ENCODE peak calls at places on chromosomes 13 and 19, in four cellular contexts. Q is testis, P is MM.1S, J is right lobe of liver. K is an unnamed sample. For H3K4me1, the result is how much of the 10 kb centered on the place peaks cover.

GRCh38 chr19:10230155-10230903 is 802 bp downstream of the S1PR2 start:
- DNase-seq in J (peak), Q (peak), P (no peak), K (peak)

GRCh38 chr13:92967923-92968322 is 258.7 kb upstream of the GPC6 start:
- DNase-seq in Q (no peak), P (peak), J (no peak), K (no peak)

GRCh38 chr13:41562541-41563178 is 105.3 kb downstream of the RGCC start:
- DNase-seq in J (no peak), P (no peak), Q (no peak), K (no peak)

GRCh38 chr13:39415403-39415802 is 187.6 kb downstream of the LHFPL6 start:
- DNase-seq in Q (peak), P (no peak), J (no peak), K (peak)

GRCh38 chr19:48739835-48740704 is at the start of gene RASIP1:
- DNase-seq in Q (no peak), J (no peak), P (no peak), K (peak)

GRCh38 chr19:5299137-5299536 is 41.5 kb downstream of the PTPRS start:
- DNase-seq in Q (no peak), P (no peak), J (no peak), K (no peak)

GRCh38 chr13:105213512-105213911 is 1322.0 kb downstream of the EFNB2 start:
- DNase-seq in J (no peak), Q (no peak), P (no peak), K (no peak)

GRCh38 chr13:43196750-43197149 is 173.4 kb downstream of the DNAJC15 start:
- DNase-seq in Q (no peak), P (no peak), J (no peak), K (no peak)

GRCh38 chr13:60788156-60788829 is 391.3 kb downstream of the TDRD3 start:
- DNase-seq in P (no peak), Q (peak), J (no peak), K (no peak)

GRCh38 chr13:113820813-113821651 is 42.8 kb downstream of the GAS6 start:
- DNase-seq in Q (peak), P (no peak), J (no peak), K (no peak)

GRCh38 chr19:19279853-19280252 is 6.8 kb upstream of the TM6SF2 start:
- DNase-seq in P (no peak), Q (no peak), J (no peak), K (no peak)

GRCh38 chr13:40518481-40518882 is 148.0 kb downstream of the FOXO1 start:
- DNase-seq in P (no peak), Q (no peak), J (no peak), K (peak)

GRCh38 chr13:87677334-87678234 is 6.4 kb downstream of the SLITRK5 start:
- DNase-seq in Q (no peak), P (peak), J (peak), K (peak)

GRCh38 chr13:49933511-49933910 is 2.6 kb downstream of the SPRYD7 start:
- DNase-seq in Q (no peak), J (no peak), P (no peak), K (no peak)

GRCh38 chr19:47595937-47596336 is 13.0 kb upstream of the BICRA start:
- DNase-seq in J (no peak), Q (no peak), P (no peak), K (no peak)

GRCh38 chr19:56273563-56274117 is 1.1 kb downstream of the EDDM13 start:
- DNase-seq in Q (no peak), J (no peak), P (no peak), K (no peak)

GRCh38 chr19:5515737-5516136 is 52.0 kb downstream of the TINCR start:
- DNase-seq in J (no peak), Q (no peak), P (no peak), K (no peak)

GRCh38 chr19:33259532-33259931 is 33.9 kb upstream of the SLC7A10 start:
- DNase-seq in P (no peak), Q (no peak), J (no peak), K (no peak)

GRCh38 chr13:74715718-74716117 is 581.5 kb upstream of the KLF12 start:
- DNase-seq in Q (no peak), J (no peak), P (no peak), K (no peak)

GRCh38 chr19:45761714-45762113 is 7.3 kb downstream of the SIX5 start:
- DNase-seq in Q (no peak), P (no peak), J (no peak), K (peak)

GRCh38 chr19:14497347-14497921 is 1.5 kb upstream of the GIPC1 start:
- DNase-seq in J (peak), P (no peak), Q (no peak), K (no peak)

GRCh38 chr13:89554801-89555200 is 1792.7 kb upstream of the MIR17HG start:
- DNase-seq in Q (no peak), J (no peak), P (no peak), K (no peak)

GRCh38 chr13:113084943-113085540 is 20.5 kb upstream of the F7 start:
- DNase-seq in Q (no peak), P (no peak), J (no peak), K (peak)

GRCh38 chr13:24184855-24185254 is 24.3 kb downstream of the SPATA13 start:
- DNase-seq in J (no peak), P (no peak), Q (peak), K (no peak)

GRCh38 chr19:32669205-32669785 is 5.7 kb downstream of the ANKRD27 start:
- DNase-seq in J (no peak), Q (no peak), P (no peak), K (no peak)

GRCh38 chr13:105139380-105140285 is 1395.8 kb downstream of the EFNB2 start:
- DNase-seq in J (peak), P (peak), Q (peak), K (peak)

GRCh38 chr13:41401371-41401770 is 56.0 kb upstream of the RGCC start:
- DNase-seq in Q (no peak), J (no peak), P (no peak), K (no peak)

GRCh38 chr13:50386527-50387123 is 371.4 kb downstream of the KCNRG start:
- DNase-seq in Q (no peak), P (no peak), J (peak), K (no peak)

GRCh38 chr19:45798995-45799517 is 6.4 kb upstream of the DMWD start:
- DNase-seq in P (peak), Q (peak), J (no peak), K (no peak)

GRCh38 chr19:5718032-5718578 is 1.8 kb downstream of the LONP1 start:
- DNase-seq in J (no peak), Q (no peak), P (no peak), K (no peak)

GRCh38 chr13:53545340-53545941 is 516.8 kb downstream of the OLFM4 start:
- DNase-seq in J (no peak), Q (no peak), P (no peak), K (no peak)

GRCh38 chr19:35228177-35228930 is at the start of gene FAM187B:
- DNase-seq in P (no peak), J (no peak), Q (no peak), K (no peak)

GRCh38 chr19:50645107-50645506 is 4.1 kb upstream of the C19orf81 start:
- DNase-seq in Q (no peak), J (no peak), P (no peak), K (no peak)

DNA sequence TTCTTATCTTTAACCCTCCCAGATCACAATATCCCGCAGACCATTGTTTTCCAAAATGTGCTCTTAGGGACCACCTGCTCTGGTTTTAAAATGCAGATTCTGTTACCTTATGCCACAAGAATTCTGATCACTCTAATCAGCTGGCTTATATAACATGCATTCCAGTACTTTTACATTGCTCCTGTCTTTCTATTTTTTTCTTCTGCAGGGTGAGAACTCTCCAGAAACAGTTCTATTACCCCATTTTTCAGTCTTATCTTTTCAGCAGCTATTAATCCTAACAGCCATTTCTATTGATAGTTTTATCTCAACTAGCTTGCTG is 2.8 kb downstream of the ITM2B start:
- DNase-seq in Q (no peak), P (no peak), J (no peak), K (no peak)
- H3K4me1 ChIP-seq in Q (under half), P (under half), J (under half), K (under half)

GRCh38 chr13:27920677-27921420 is 1.0 kb downstream of the PDX1 start:
- DNase-seq in J (no peak), Q (peak), P (no peak), K (peak)

GRCh38 chr13:27921421-27921960 is 1.7 kb downstream of the PDX1 start:
- DNase-seq in P (no peak), Q (no peak), J (no peak), K (peak)

GRCh38 chr13:27922974-27923612 is 3.3 kb downstream of the PDX1 start:
- DNase-seq in J (no peak), Q (no peak), P (no peak), K (no peak)

GRCh38 chr13:27923794-27924528 is 4.2 kb downstream of the PDX1 start:
- DNase-seq in P (no peak), Q (peak), J (no peak), K (peak)

DNA sequence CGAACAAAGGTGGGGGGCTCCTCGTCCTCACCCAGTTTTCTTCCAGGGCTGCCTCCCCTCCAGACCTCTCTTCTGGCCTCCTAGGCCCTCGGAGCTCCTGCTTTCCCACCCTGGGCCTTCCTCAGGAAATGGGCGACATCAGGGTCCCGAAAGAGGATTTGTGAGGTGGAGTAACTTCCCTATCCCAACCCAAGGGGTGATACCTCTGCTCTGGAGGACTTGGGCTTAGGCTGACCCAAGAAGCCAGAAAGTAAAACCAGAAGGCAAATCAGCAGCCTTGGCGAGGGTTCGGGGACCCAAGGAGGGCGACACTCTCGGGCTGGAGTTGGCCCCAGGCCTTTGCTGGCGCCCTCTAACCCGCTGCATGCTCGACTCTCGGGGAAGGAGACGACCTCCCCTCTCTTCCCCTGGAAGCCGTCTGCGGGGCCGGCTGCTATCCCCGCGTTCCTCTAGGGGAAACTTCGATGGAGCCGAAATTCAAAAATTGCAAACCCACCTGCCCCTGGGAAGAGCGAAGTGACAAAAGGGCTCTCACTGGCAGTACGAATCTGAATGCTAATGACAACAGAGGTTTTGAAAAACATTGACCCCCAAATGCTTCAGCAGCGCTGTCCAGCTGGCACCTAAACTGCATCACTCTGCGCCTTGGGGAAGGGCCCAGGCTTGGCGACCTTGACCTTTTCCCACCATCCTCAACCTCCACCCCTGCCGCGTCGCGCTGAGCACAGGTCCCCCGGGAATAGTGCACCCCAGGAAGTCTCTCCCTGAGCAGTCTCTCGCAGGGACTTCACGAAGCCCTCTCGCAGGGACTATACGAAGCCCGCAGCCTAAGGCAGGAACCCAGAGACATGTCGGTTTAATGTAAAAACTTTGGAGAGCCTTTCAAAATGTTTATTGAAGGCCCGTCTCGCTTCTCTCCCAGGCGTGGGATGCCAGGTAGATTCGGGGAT is 2.4 kb downstream of the PDX1 start:
- DNase-seq in P (no peak), Q (no peak), J (no peak), K (no peak)
- H3K4me1 ChIP-seq in P (under half), Q (under half), J (under half), K (under half)

GRCh38 chr19:1910169-1910568 is 5.0 kb downstream of the ADAT3 start:
- DNase-seq in Q (no peak), J (no peak), P (no peak), K (no peak)
- H3K4me1 ChIP-seq in Q (under half), J (under half), P (under half), K (under half)

DNA sequence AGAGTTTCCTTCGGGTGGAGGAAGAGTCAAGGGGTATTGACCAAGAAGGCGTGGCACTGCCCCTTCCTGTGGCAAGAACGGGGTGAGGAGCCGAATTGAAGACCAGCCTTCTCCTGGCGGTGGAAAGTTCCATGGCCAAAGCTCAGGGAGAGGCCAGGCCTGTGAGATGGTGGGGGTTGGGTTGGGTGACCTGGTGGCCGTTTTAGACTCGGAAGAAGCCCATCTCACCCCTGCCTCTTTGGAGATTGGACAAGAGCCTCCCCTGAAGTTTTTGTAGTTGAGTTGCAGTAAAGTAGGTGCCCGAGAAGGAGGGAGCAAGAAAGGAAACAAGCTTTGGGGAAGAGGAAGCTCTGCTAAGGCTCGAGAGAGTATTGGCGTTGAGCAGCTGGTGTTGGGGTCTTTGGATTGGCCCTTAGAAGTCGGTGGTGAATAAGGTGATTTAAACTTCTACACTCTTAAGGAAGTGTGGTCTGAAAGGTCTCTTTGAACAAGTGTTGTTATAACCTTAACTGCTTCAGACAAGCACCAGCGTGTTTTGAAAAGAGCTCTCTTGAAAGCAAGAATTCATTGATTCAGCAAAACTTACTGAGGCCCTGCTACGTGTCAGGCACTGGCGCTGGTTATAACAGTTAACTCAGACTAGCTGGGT is 964 bp downstream of the SPINT2 start:
- DNase-seq in J (no peak), Q (peak), P (no peak), K (peak)
- H3K4me1 ChIP-seq in J (under half), Q (under half), P (under half), K (under half)

GRCh38 chr19:39370735-39371134 is 20.2 kb downstream of the PAF1 start:
- DNase-seq in J (no peak), Q (no peak), P (no peak), K (no peak)
- H3K4me1 ChIP-seq in J (under half), Q (under half), P (under half), K (under half)

GRCh38 chr19:13032837-13033236 is 37.6 kb downstream of the NFIX start:
- DNase-seq in P (no peak), J (no peak), Q (no peak), K (no peak)
- H3K4me1 ChIP-seq in P (under half), J (under half), Q (under half), K (under half)

GRCh38 chr19:15935167-15935702 is 906 bp upstream of the CYP4F11 start:
- DNase-seq in Q (no peak), P (no peak), J (peak), K (no peak)
- H3K4me1 ChIP-seq in Q (under half), P (under half), J (under half), K (under half)

GRCh38 chr19:40721140-40721486 is 4.2 kb downstream of the ITPKC start:
- DNase-seq in Q (no peak), J (no peak), P (no peak), K (no peak)
- H3K4me1 ChIP-seq in Q (under half), J (under half), P (under half), K (under half)